ENCODE peak calls at places on chromosome 18, in four cellular contexts. One of them, this sample, is unnamed.

GRCh38 chr18:22170421-22171262 is 1.3 kb downstream of the GATA6 start:
- DNase-seq in tibial artery: peak; percentile 42
- DNase-seq in stomach: no peak
- DNase-seq in cardiac fibroblast: peak; percentile 78
- DNase-seq in this sample: no peak

GRCh38 chr18:12283256-12283655 is 24.8 kb upstream of the TUBB6 start:
- DNase-seq in cardiac fibroblast: peak; percentile 62
- DNase-seq in tibial artery: no peak
- DNase-seq in stomach: no peak
- DNase-seq in this sample: no peak

GRCh38 chr18:14900435-14900834 is 152.5 kb downstream of the ANKRD30B start:
- DNase-seq in tibial artery: no peak
- DNase-seq in cardiac fibroblast: no peak
- DNase-seq in stomach: no peak
- DNase-seq in this sample: no peak

GRCh38 chr18:48955528-48956261 is 4.9 kb upstream of the SMAD7 start:
- DNase-seq in tibial artery: peak; percentile 89
- DNase-seq in stomach: peak; percentile 50
- DNase-seq in cardiac fibroblast: peak; percentile 92
- DNase-seq in this sample: no peak

GRCh38 chr18:75377258-75377657 is 50.2 kb downstream of the SMIM21 start:
- DNase-seq in tibial artery: no peak
- DNase-seq in stomach: no peak
- DNase-seq in cardiac fibroblast: no peak
- DNase-seq in this sample: no peak

GRCh38 chr18:44474067-44474411 is 206.6 kb upstream of the SETBP1 start:
- DNase-seq in stomach: no peak
- DNase-seq in cardiac fibroblast: no peak
- DNase-seq in tibial artery: no peak
- DNase-seq in this sample: no peak

GRCh38 chr18:63488160-63488559 is 11.4 kb downstream of the SERPINB5 start:
- DNase-seq in tibial artery: no peak
- DNase-seq in cardiac fibroblast: no peak
- DNase-seq in stomach: no peak
- DNase-seq in this sample: no peak

GRCh38 chr18:75201936-75202335 is 7.0 kb downstream of the PTGR3 start:
- DNase-seq in tibial artery: no peak
- DNase-seq in stomach: peak; percentile 60
- DNase-seq in cardiac fibroblast: no peak
- DNase-seq in this sample: no peak

GRCh38 chr18:45222200-45222599 is 393.1 kb upstream of the SLC14A2 start:
- DNase-seq in cardiac fibroblast: no peak
- DNase-seq in stomach: no peak
- DNase-seq in tibial artery: no peak
- DNase-seq in this sample: no peak

GRCh38 chr18:55452123-55452611 is 135.8 kb downstream of the TCF4 start:
- DNase-seq in tibial artery: peak; percentile 27
- DNase-seq in cardiac fibroblast: peak; percentile 43
- DNase-seq in stomach: no peak
- DNase-seq in this sample: peak; percentile 13

GRCh38 chr18:62989195-62989594 is 273.9 kb downstream of the PHLPP1 start:
- DNase-seq in tibial artery: no peak
- DNase-seq in stomach: no peak
- DNase-seq in cardiac fibroblast: no peak
- DNase-seq in this sample: no peak

GRCh38 chr18:44682181-44682870 is 1.6 kb downstream of the SETBP1 start:
- DNase-seq in stomach: no peak
- DNase-seq in tibial artery: peak; percentile 57
- DNase-seq in cardiac fibroblast: no peak
- DNase-seq in this sample: no peak

GRCh38 chr18:78913830-78914585 is 65.6 kb upstream of the SALL3 start:
- DNase-seq in tibial artery: no peak
- DNase-seq in cardiac fibroblast: no peak
- DNase-seq in stomach: no peak
- DNase-seq in this sample: no peak

GRCh38 chr18:78006006-78006802 is 756.6 kb downstream of the GALR1 start:
- DNase-seq in cardiac fibroblast: no peak
- DNase-seq in tibial artery: no peak
- DNase-seq in stomach: no peak
- DNase-seq in this sample: no peak

GRCh38 chr18:38301621-38302020 is 736.0 kb upstream of the CELF4 start:
- DNase-seq in stomach: no peak
- DNase-seq in cardiac fibroblast: no peak
- DNase-seq in tibial artery: no peak
- DNase-seq in this sample: no peak

GRCh38 chr18:37383036-37383788 is 182.4 kb downstream of the CELF4 start:
- DNase-seq in tibial artery: no peak
- DNase-seq in cardiac fibroblast: no peak
- DNase-seq in stomach: no peak
- DNase-seq in this sample: no peak

GRCh38 chr18:39345321-39345720 is 1779.7 kb upstream of the CELF4 start:
- DNase-seq in stomach: no peak
- DNase-seq in tibial artery: no peak
- DNase-seq in cardiac fibroblast: no peak
- DNase-seq in this sample: no peak

GRCh38 chr18:79570266-79571201 is 109.1 kb upstream of the CTDP1 start:
- DNase-seq in tibial artery: no peak
- DNase-seq in stomach: no peak
- DNase-seq in cardiac fibroblast: peak; percentile 43
- DNase-seq in this sample: peak; percentile 38

GRCh38 chr18:37138456-37138855 is 309.5 kb downstream of the KIAA1328 start:
- DNase-seq in tibial artery: no peak
- DNase-seq in stomach: no peak
- DNase-seq in cardiac fibroblast: no peak
- DNase-seq in this sample: no peak

GRCh38 chr18:76495435-76496199 is 575 bp upstream of the ZNF516 start:
- DNase-seq in cardiac fibroblast: peak; percentile 65
- DNase-seq in tibial artery: peak; percentile 49
- DNase-seq in stomach: no peak
- DNase-seq in this sample: no peak

GRCh38 chr18:40222736-40223135 is 1732.3 kb upstream of the PIK3C3 start:
- DNase-seq in tibial artery: no peak
- DNase-seq in cardiac fibroblast: peak; percentile 23
- DNase-seq in stomach: no peak
- DNase-seq in this sample: peak; percentile 13

GRCh38 chr18:54616220-54616848 is 25.3 kb downstream of the DYNAP start:
- DNase-seq in tibial artery: no peak
- DNase-seq in stomach: no peak
- DNase-seq in cardiac fibroblast: no peak
- DNase-seq in this sample: no peak

GRCh38 chr18:34444622-34445021 is 219.9 kb upstream of the NOL4 start:
- DNase-seq in tibial artery: no peak
- DNase-seq in stomach: no peak
- DNase-seq in cardiac fibroblast: no peak
- DNase-seq in this sample: no peak

DNA sequence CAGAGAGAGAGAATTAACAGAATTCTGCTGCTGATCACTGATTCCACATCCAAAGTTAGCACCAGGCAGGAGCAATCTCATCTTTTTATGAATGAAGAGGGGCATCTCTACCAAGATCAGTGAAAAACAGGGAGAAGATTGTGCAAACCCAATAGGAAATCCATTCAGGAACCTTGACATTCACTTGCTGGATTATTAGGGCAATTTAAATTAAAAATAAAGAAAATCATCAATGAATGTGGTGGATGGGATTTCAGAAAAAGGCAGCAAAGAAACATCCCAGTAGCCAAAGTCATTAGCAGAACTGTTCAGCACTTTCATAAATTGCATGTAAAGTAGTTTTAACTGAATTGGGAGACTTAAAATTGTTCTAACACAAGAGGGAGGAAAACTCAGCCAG is 423.2 kb downstream of the TGIF1 start:
- DNase-seq in stomach: no peak
- DNase-seq in tibial artery: no peak
- DNase-seq in cardiac fibroblast: no peak
- DNase-seq in this sample: no peak
- H3K4me3 ChIP-seq in stomach: no peak overlapping the region
- H3K4me3 ChIP-seq in tibial artery: no peak overlapping the region
- H3K4me3 ChIP-seq in cardiac fibroblast: no peak overlapping the region
- H3K4me3 ChIP-seq in this sample: no peak overlapping the region

DNA sequence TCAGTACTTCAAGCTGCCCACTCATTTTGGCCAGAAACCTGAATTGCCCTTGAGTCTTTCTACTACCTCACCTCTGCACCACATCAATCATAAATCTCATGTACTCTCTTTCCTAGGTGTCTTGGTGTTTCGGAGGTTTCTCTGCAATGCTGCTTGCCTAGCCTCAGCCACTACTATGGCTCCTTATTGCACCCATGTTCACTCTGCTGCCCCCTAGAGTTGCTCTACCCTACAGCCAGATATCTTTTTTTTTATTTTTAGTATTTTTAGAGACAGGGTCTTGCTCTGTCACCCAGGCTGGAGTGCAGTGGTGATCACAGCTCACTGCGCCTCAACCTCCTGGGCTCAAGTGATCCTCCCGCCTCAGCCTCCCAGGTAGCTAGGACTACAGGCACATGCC is 413.0 kb downstream of the PTPRM start:
- DNase-seq in tibial artery: no peak
- DNase-seq in cardiac fibroblast: no peak
- DNase-seq in stomach: no peak
- DNase-seq in this sample: no peak
- TF ChIP-seq CTCF in tibial artery: no peak
- TF ChIP-seq CTCF in cardiac fibroblast: peak; percentile 7
- TF ChIP-seq CTCF in stomach: no peak
- TF ChIP-seq CTCF in this sample: peak; percentile 5

GRCh38 chr18:31686572-31686971 is 2.2 kb upstream of the B4GALT6 start:
- DNase-seq in stomach: no peak
- DNase-seq in tibial artery: no peak
- DNase-seq in cardiac fibroblast: no peak
- DNase-seq in this sample: no peak

GRCh38 chr18:31683968-31684278 is 458 bp downstream of the B4GALT6 start:
- DNase-seq in tibial artery: no peak
- DNase-seq in cardiac fibroblast: no peak
- DNase-seq in stomach: no peak
- DNase-seq in this sample: no peak

GRCh38 chr18:31687016-31687415 is 2.6 kb upstream of the B4GALT6 start:
- DNase-seq in tibial artery: no peak
- DNase-seq in cardiac fibroblast: no peak
- DNase-seq in stomach: no peak
- DNase-seq in this sample: no peak

GRCh38 chr18:31684279-31685096 is at the start of gene B4GALT6:
- DNase-seq in stomach: no peak
- DNase-seq in cardiac fibroblast: peak; percentile 27
- DNase-seq in tibial artery: no peak
- DNase-seq in this sample: no peak

GRCh38 chr18:31685097-31686082 is 1.0 kb upstream of the B4GALT6 start:
- DNase-seq in tibial artery: no peak
- DNase-seq in stomach: peak; percentile 70
- DNase-seq in cardiac fibroblast: peak; percentile 68
- DNase-seq in this sample: peak; percentile 42
- H3K4me3 ChIP-seq in tibial artery: peak overlapping the region; percentile 49
- H3K4me3 ChIP-seq in stomach: peak overlapping the region; percentile 75
- H3K4me3 ChIP-seq in cardiac fibroblast: peak overlapping the region; percentile 59
- H3K4me3 ChIP-seq in this sample: peak overlapping the region; percentile 66

GRCh38 chr18:57008001-57008686 is 138.7 kb upstream of the BOD1L2 start:
- DNase-seq in cardiac fibroblast: no peak
- DNase-seq in stomach: no peak
- DNase-seq in tibial artery: peak; percentile 23
- DNase-seq in this sample: no peak
- TF ChIP-seq CTCF in cardiac fibroblast: no peak
- TF ChIP-seq CTCF in stomach: no peak
- TF ChIP-seq CTCF in tibial artery: no peak
- TF ChIP-seq CTCF in this sample: no peak

GRCh38 chr18:5543036-5543671 is 643 bp downstream of the EPB41L3 start:
- DNase-seq in stomach: no peak
- DNase-seq in cardiac fibroblast: no peak
- DNase-seq in tibial artery: no peak
- DNase-seq in this sample: no peak
- H3K4me3 ChIP-seq in stomach: peak overlapping the region; percentile 49
- H3K4me3 ChIP-seq in cardiac fibroblast: peak overlapping the region; percentile 66
- H3K4me3 ChIP-seq in tibial artery: peak overlapping the region; percentile 42
- H3K4me3 ChIP-seq in this sample: peak overlapping the region; percentile 72

GRCh38 chr18:9103488-9103887 is 989 bp downstream of the NDUFV2 start:
- DNase-seq in stomach: no peak
- DNase-seq in tibial artery: no peak
- DNase-seq in cardiac fibroblast: peak; percentile 53
- DNase-seq in this sample: no peak
- TF ChIP-seq CTCF in stomach: no peak
- TF ChIP-seq CTCF in tibial artery: peak; percentile 21
- TF ChIP-seq CTCF in cardiac fibroblast: no peak
- TF ChIP-seq CTCF in this sample: no peak

GRCh38 chr18:72673242-72673641 is 129.1 kb upstream of the CBLN2 start:
- DNase-seq in cardiac fibroblast: no peak
- DNase-seq in stomach: no peak
- DNase-seq in tibial artery: no peak
- DNase-seq in this sample: no peak

GRCh38 chr18:72672364-72673151 is 128.4 kb upstream of the CBLN2 start:
- DNase-seq in tibial artery: no peak
- DNase-seq in cardiac fibroblast: peak; percentile 57
- DNase-seq in stomach: no peak
- DNase-seq in this sample: peak; percentile 26

DNA sequence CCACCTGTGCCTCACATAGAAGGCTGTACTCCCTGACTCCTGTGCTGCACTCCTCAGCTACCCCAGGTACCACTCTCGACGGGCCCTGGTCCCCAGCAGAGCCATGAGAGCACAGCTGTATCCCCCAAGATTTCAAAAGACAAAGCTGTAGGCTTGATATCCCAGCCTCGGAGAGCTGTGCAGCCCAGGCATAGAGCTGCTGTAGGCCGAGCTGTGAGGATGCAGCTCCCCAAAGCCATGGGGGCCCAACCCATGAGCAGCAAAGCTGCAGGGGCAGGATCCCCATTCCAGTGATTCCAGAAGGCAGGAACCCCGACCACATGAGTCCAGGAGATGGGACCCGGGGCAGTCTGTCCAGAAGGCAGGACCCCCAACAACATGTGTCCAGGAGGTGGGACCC is 123.8 kb upstream of the CBLN2 start:
- DNase-seq in tibial artery: no peak
- DNase-seq in stomach: no peak
- DNase-seq in cardiac fibroblast: no peak
- DNase-seq in this sample: no peak
- H3K4me3 ChIP-seq in tibial artery: no peak overlapping the region
- H3K4me3 ChIP-seq in stomach: no peak overlapping the region
- H3K4me3 ChIP-seq in cardiac fibroblast: no peak overlapping the region
- H3K4me3 ChIP-seq in this sample: no peak overlapping the region